ENCODE peak calls at places on chromosomes 16 and 17, in five cellular contexts. One of them, this sample, is unnamed.

GRCh38 chr16:17470002-17470870 is 524 bp downstream of the XYLT1 start:
- DNase-seq in AG09309: no peak
- DNase-seq in A673: no peak
- DNase-seq in tibial artery: peak; percentile 72
- DNase-seq in HL-60: no peak
- DNase-seq in this sample: no peak

GRCh38 chr16:86565644-86566511 is 751 bp upstream of the FOXC2 start:
- DNase-seq in AG09309: no peak
- DNase-seq in A673: no peak
- DNase-seq in tibial artery: peak; percentile 67
- DNase-seq in HL-60: no peak
- DNase-seq in this sample: no peak

GRCh38 chr17:77240976-77241375 is 100.2 kb downstream of the SEC14L1 start:
- DNase-seq in AG09309: no peak
- DNase-seq in A673: no peak
- DNase-seq in tibial artery: no peak
- DNase-seq in HL-60: no peak
- DNase-seq in this sample: no peak

GRCh38 chr17:69448431-69449102 is 34.1 kb downstream of the MAP2K6 start:
- DNase-seq in AG09309: no peak
- DNase-seq in A673: no peak
- DNase-seq in tibial artery: no peak
- DNase-seq in HL-60: no peak
- DNase-seq in this sample: no peak

GRCh38 chr17:82933006-82933310 is 93.1 kb upstream of the ZNF750 start:
- DNase-seq in AG09309: no peak
- DNase-seq in A673: no peak
- DNase-seq in tibial artery: peak; percentile 57
- DNase-seq in HL-60: no peak
- DNase-seq in this sample: no peak

GRCh38 chr16:62363451-62363850 is 327.2 kb upstream of the CDH8 start:
- DNase-seq in AG09309: no peak
- DNase-seq in A673: peak; percentile 1
- DNase-seq in tibial artery: no peak
- DNase-seq in HL-60: no peak
- DNase-seq in this sample: no peak

GRCh38 chr17:74177018-74177450 is 26.4 kb upstream of the RPL38 start:
- DNase-seq in AG09309: no peak
- DNase-seq in A673: no peak
- DNase-seq in tibial artery: no peak
- DNase-seq in HL-60: no peak
- DNase-seq in this sample: no peak

GRCh38 chr16:50273888-50274770 is 7.8 kb downstream of the ADCY7 start:
- DNase-seq in AG09309: no peak
- DNase-seq in A673: no peak
- DNase-seq in tibial artery: peak; percentile 66
- DNase-seq in HL-60: peak; percentile 80
- DNase-seq in this sample: peak; percentile 79

GRCh38 chr17:78723001-78723796 is 58.9 kb downstream of the CYTH1 start:
- DNase-seq in AG09309: no peak
- DNase-seq in A673: peak; percentile 82
- DNase-seq in tibial artery: no peak
- DNase-seq in HL-60: no peak
- DNase-seq in this sample: no peak

GRCh38 chr16:75080205-75081029 is 36.2 kb downstream of the LDHD start:
- DNase-seq in AG09309: no peak
- DNase-seq in A673: no peak
- DNase-seq in tibial artery: no peak
- DNase-seq in HL-60: no peak
- DNase-seq in this sample: no peak

GRCh38 chr17:36598951-36599401 is 2.4 kb upstream of the MRM1 start:
- DNase-seq in AG09309: no peak
- DNase-seq in A673: no peak
- DNase-seq in tibial artery: no peak
- DNase-seq in HL-60: no peak
- DNase-seq in this sample: no peak

GRCh38 chr16:85387171-85387507 is 226.0 kb upstream of the GSE1 start:
- DNase-seq in AG09309: no peak
- DNase-seq in A673: no peak
- DNase-seq in tibial artery: peak; percentile 53
- DNase-seq in HL-60: no peak
- DNase-seq in this sample: peak; percentile 25

GRCh38 chr16:85752511-85753420 is 1.9 kb upstream of the C16orf74 start:
- DNase-seq in AG09309: no peak
- DNase-seq in A673: peak; percentile 71
- DNase-seq in tibial artery: no peak
- DNase-seq in HL-60: no peak
- DNase-seq in this sample: no peak

GRCh38 chr17:64058547-64059115 is 38.2 kb upstream of the ICAM2 start:
- DNase-seq in AG09309: no peak
- DNase-seq in A673: no peak
- DNase-seq in tibial artery: no peak
- DNase-seq in HL-60: no peak
- DNase-seq in this sample: no peak

GRCh38 chr17:48127371-48128051 is 19.9 kb downstream of the SNX11 start:
- DNase-seq in AG09309: no peak
- DNase-seq in A673: no peak
- DNase-seq in tibial artery: no peak
- DNase-seq in HL-60: no peak
- DNase-seq in this sample: no peak

GRCh38 chr16:80806957-80807356 is 2.6 kb upstream of the CDYL2 start:
- DNase-seq in AG09309: peak; percentile 14
- DNase-seq in A673: peak; percentile 4
- DNase-seq in tibial artery: no peak
- DNase-seq in HL-60: no peak
- DNase-seq in this sample: peak; percentile 83

GRCh38 chr16:11685844-11686618 is 17.8 kb downstream of the SNN start:
- DNase-seq in AG09309: no peak
- DNase-seq in A673: no peak
- DNase-seq in tibial artery: no peak
- DNase-seq in HL-60: no peak
- DNase-seq in this sample: no peak

GRCh38 chr17:57337390-57337789 is 81.1 kb downstream of the MSI2 start:
- DNase-seq in AG09309: no peak
- DNase-seq in A673: no peak
- DNase-seq in tibial artery: no peak
- DNase-seq in HL-60: no peak
- DNase-seq in this sample: no peak

GRCh38 chr16:10770907-10771306 is 27.3 kb downstream of the NUBP1 start:
- DNase-seq in AG09309: no peak
- DNase-seq in A673: no peak
- DNase-seq in tibial artery: no peak
- DNase-seq in HL-60: peak; percentile 83
- DNase-seq in this sample: no peak

GRCh38 chr16:49696414-49697101 is 159.4 kb downstream of the ZNF423 start:
- DNase-seq in AG09309: no peak
- DNase-seq in A673: no peak
- DNase-seq in tibial artery: no peak
- DNase-seq in HL-60: no peak
- DNase-seq in this sample: no peak

GRCh38 chr17:42686520-42687137 is 4.3 kb downstream of the CNTNAP1 start:
- DNase-seq in AG09309: no peak
- DNase-seq in A673: no peak
- DNase-seq in tibial artery: no peak
- DNase-seq in HL-60: no peak
- DNase-seq in this sample: no peak

GRCh38 chr17:63390090-63390489 is 56.0 kb downstream of the CYB561 start:
- DNase-seq in AG09309: no peak
- DNase-seq in A673: no peak
- DNase-seq in tibial artery: no peak
- DNase-seq in HL-60: no peak
- DNase-seq in this sample: no peak

GRCh38 chr17:78716814-78717393 is 65.2 kb downstream of the CYTH1 start:
- DNase-seq in AG09309: no peak
- DNase-seq in A673: peak; percentile 59
- DNase-seq in tibial artery: peak; percentile 78
- DNase-seq in HL-60: no peak
- DNase-seq in this sample: no peak

GRCh38 chr16:57260294-57260929 is 15.4 kb downstream of the ARL2BP start:
- DNase-seq in AG09309: no peak
- DNase-seq in A673: peak; percentile 77
- DNase-seq in tibial artery: peak; percentile 61
- DNase-seq in HL-60: no peak
- DNase-seq in this sample: no peak

GRCh38 chr17:63954402-63955063 is 18.2 kb downstream of the SCN4A start:
- DNase-seq in AG09309: no peak
- DNase-seq in A673: no peak
- DNase-seq in tibial artery: no peak
- DNase-seq in HL-60: peak; percentile 41
- DNase-seq in this sample: peak; percentile 45

GRCh38 chr17:45578516-45579455 is 88.3 kb upstream of the PLEKHM1 start:
- DNase-seq in AG09309: no peak
- DNase-seq in A673: no peak
- DNase-seq in tibial artery: no peak
- DNase-seq in HL-60: no peak
- DNase-seq in this sample: no peak

GRCh38 chr17:57902117-57902799 is 52.4 kb upstream of the MRPS23 start:
- DNase-seq in AG09309: no peak
- DNase-seq in A673: no peak
- DNase-seq in tibial artery: no peak
- DNase-seq in HL-60: no peak
- DNase-seq in this sample: no peak

GRCh38 chr17:31416503-31416923 is 25.0 kb downstream of the RAB11FIP4 start:
- DNase-seq in AG09309: no peak
- DNase-seq in A673: no peak
- DNase-seq in tibial artery: no peak
- DNase-seq in HL-60: no peak
- DNase-seq in this sample: no peak

GRCh38 chr17:57090560-57091185 is 5.6 kb downstream of the AKAP1 start:
- DNase-seq in AG09309: peak; percentile 29
- DNase-seq in A673: no peak
- DNase-seq in tibial artery: no peak
- DNase-seq in HL-60: peak; percentile 40
- DNase-seq in this sample: no peak

GRCh38 chr16:23836404-23837291 is 865 bp downstream of the PRKCB start:
- DNase-seq in AG09309: no peak
- DNase-seq in A673: peak; percentile 62
- DNase-seq in tibial artery: no peak
- DNase-seq in HL-60: peak; percentile 73
- DNase-seq in this sample: peak; percentile 61

GRCh38 chr16:56013962-56014552 is 138.9 kb upstream of the CES5A start:
- DNase-seq in AG09309: no peak
- DNase-seq in A673: peak; percentile 50
- DNase-seq in tibial artery: no peak
- DNase-seq in HL-60: peak; percentile 39
- DNase-seq in this sample: no peak

GRCh38 chr16:89455178-89455577 is 35.2 kb downstream of the ANKRD11 start:
- DNase-seq in AG09309: no peak
- DNase-seq in A673: no peak
- DNase-seq in tibial artery: no peak
- DNase-seq in HL-60: no peak
- DNase-seq in this sample: no peak

GRCh38 chr16:50844840-50845239 is 103.0 kb downstream of the CYLD start:
- DNase-seq in AG09309: no peak
- DNase-seq in A673: no peak
- DNase-seq in tibial artery: no peak
- DNase-seq in HL-60: no peak
- DNase-seq in this sample: no peak

GRCh38 chr17:72090108-72090507 is 30.7 kb upstream of the SOX9 start:
- DNase-seq in AG09309: no peak
- DNase-seq in A673: no peak
- DNase-seq in tibial artery: no peak
- DNase-seq in HL-60: no peak
- DNase-seq in this sample: no peak

GRCh38 chr16:84144301-84144858 is 597 bp downstream of the HSDL1 start:
- DNase-seq in AG09309: no peak
- DNase-seq in A673: peak; percentile 35
- DNase-seq in tibial artery: no peak
- DNase-seq in HL-60: peak; percentile 23
- DNase-seq in this sample: no peak
- TF ChIP-seq CTCF in AG09309: peak; percentile 17
- TF ChIP-seq CTCF in A673: peak; percentile 34
- TF ChIP-seq CTCF in tibial artery: no peak
- TF ChIP-seq CTCF in HL-60: no peak
- TF ChIP-seq CTCF in this sample: no peak

GRCh38 chr17:68011199-68011665 is 15.0 kb upstream of the C17orf58 start:
- DNase-seq in AG09309: no peak
- DNase-seq in A673: no peak
- DNase-seq in tibial artery: no peak
- DNase-seq in HL-60: peak; percentile 24
- DNase-seq in this sample: peak; percentile 60
- TF ChIP-seq CTCF in AG09309: peak; percentile 75
- TF ChIP-seq CTCF in A673: peak; percentile 83
- TF ChIP-seq CTCF in tibial artery: peak; percentile 49
- TF ChIP-seq CTCF in HL-60: peak; percentile 27
- TF ChIP-seq CTCF in this sample: peak; percentile 90

GRCh38 chr16:76162046-76162445 is 115.2 kb upstream of the CNTNAP4 start:
- DNase-seq in AG09309: no peak
- DNase-seq in A673: no peak
- DNase-seq in tibial artery: no peak
- DNase-seq in HL-60: no peak
- DNase-seq in this sample: no peak

GRCh38 chr16:76157629-76158028 is 119.6 kb upstream of the CNTNAP4 start:
- DNase-seq in AG09309: no peak
- DNase-seq in A673: no peak
- DNase-seq in tibial artery: no peak
- DNase-seq in HL-60: no peak
- DNase-seq in this sample: no peak
- TF ChIP-seq CTCF in AG09309: no peak
- TF ChIP-seq CTCF in A673: no peak
- TF ChIP-seq CTCF in tibial artery: no peak
- TF ChIP-seq CTCF in HL-60: no peak
- TF ChIP-seq CTCF in this sample: no peak

GRCh38 chr17:41329279-41329925 is 13.9 kb upstream of the KRTAP17-1 start:
- DNase-seq in AG09309: peak; percentile 29
- DNase-seq in A673: peak; percentile 59
- DNase-seq in tibial artery: no peak
- DNase-seq in HL-60: peak; percentile 41
- DNase-seq in this sample: no peak
- TF ChIP-seq CTCF in AG09309: peak; percentile 97
- TF ChIP-seq CTCF in A673: peak; percentile 60
- TF ChIP-seq CTCF in tibial artery: peak; percentile 50
- TF ChIP-seq CTCF in HL-60: peak; percentile 36
- TF ChIP-seq CTCF in this sample: peak; percentile 84

This sample was measured in CD14-positive monocyte.